ENCODE peak calls at places on chromosomes 2 and 18, in seven cellular contexts. G is SJSA1; C is CD4-positive, CD25-positive, alpha-beta regulatory T cell; J is transverse colon; R is A549; V is spleen; Z is right cardiac atrium. I is an unnamed sample.

GRCh38 chr18:22347624-22348511 is 69.8 kb downstream of the CTAGE1 start:
- DNase-seq in G (no peak), C (peak; percentile 10), J (peak; percentile 42), R (no peak), V (no peak), Z (peak; percentile 80), I (peak; percentile 49)

GRCh38 chr18:66792466-66792865 is 188.6 kb upstream of the CDH19 start:
- DNase-seq in G (no peak), C (no peak), J (no peak), R (no peak), V (no peak), Z (no peak), I (no peak)

GRCh38 chr2:33265584-33266338 is 210.7 kb upstream of the RASGRP3 start:
- DNase-seq in G (no peak), C (no peak), J (no peak), R (peak; percentile 48), V (no peak), Z (peak; percentile 50), I (no peak)

GRCh38 chr2:36967236-36967876 is 1.0 kb upstream of the STRN start:
- DNase-seq in G (no peak), C (peak; percentile 5), J (peak; percentile 52), R (no peak), V (no peak), Z (no peak), I (peak; percentile 67)

GRCh38 chr2:41597672-41598071 is 450.1 kb upstream of the PKDCC start:
- DNase-seq in G (no peak), C (no peak), J (no peak), R (no peak), V (no peak), Z (no peak), I (no peak)

GRCh38 chr2:180523629-180524340 is 456.6 kb upstream of the UBE2E3 start:
- DNase-seq in G (peak; percentile 58), C (no peak), J (no peak), R (peak; percentile 35), V (no peak), Z (no peak), I (no peak)

GRCh38 chr2:181152701-181153100 is 172.3 kb downstream of the UBE2E3 start:
- DNase-seq in G (no peak), C (no peak), J (no peak), R (no peak), V (no peak), Z (no peak), I (no peak)

GRCh38 chr18:35470440-35470839 is 27.3 kb downstream of the INO80C start:
- DNase-seq in G (no peak), C (no peak), J (no peak), R (no peak), V (no peak), Z (no peak), I (no peak)

GRCh38 chr2:112183327-112184025 is 45.3 kb downstream of the FBLN7 start:
- DNase-seq in G (no peak), C (no peak), J (no peak), R (no peak), V (no peak), Z (no peak), I (no peak)

GRCh38 chr2:39377226-39377939 is 59.7 kb downstream of the MAP4K3 start:
- DNase-seq in G (no peak), C (peak; percentile 5), J (peak; percentile 35), R (no peak), V (no peak), Z (no peak), I (peak; percentile 9)

GRCh38 chr2:191265311-191266170 is 20.3 kb downstream of the MYO1B start:
- DNase-seq in G (no peak), C (no peak), J (peak; percentile 22), R (no peak), V (no peak), Z (peak; percentile 67), I (no peak)

GRCh38 chr18:27715751-27716150 is 461.2 kb downstream of the CDH2 start:
- DNase-seq in G (no peak), C (no peak), J (no peak), R (no peak), V (no peak), Z (no peak), I (no peak)

GRCh38 chr2:106011380-106011779 is 182.7 kb downstream of the UXS1 start:
- DNase-seq in G (no peak), C (no peak), J (no peak), R (no peak), V (no peak), Z (no peak), I (no peak)

GRCh38 chr2:160375802-160376469 is 117.7 kb downstream of the RBMS1 start:
- DNase-seq in G (no peak), C (no peak), J (no peak), R (peak; percentile 35), V (no peak), Z (no peak), I (no peak)

DNA sequence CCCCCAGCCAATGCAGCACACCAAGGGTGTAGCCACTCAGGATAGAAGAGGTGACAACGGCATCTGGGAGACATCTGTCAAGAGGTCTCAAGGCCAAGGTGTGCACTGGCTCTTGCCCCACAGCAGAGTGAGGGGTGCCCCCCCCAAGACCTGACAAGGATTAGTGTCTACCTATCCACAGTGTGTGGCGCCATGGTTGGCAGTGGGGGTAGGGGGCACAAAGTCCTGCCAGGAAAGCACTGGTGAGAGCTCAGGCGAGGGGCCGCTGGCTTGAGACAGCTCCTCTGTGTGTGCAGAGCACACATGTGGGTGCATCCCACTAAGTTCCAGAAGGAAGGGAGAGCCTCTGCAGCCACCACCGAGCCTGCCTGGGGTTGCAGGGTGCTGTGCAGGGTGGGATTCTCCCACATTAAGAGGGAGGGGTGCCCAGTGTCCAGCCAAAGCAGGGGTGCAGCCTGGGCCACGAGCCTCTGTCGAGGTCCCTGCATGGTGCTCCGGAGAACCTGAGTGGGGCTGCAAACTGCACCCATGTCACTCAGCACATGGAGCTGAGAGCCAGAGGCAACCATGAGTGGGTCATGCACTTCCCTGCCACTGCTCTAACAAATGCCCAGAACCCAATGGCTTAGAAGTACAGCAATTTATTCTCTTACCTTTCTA is 311.2 kb upstream of the HDAC4 start:
- DNase-seq in G (no peak), C (no peak), J (no peak), R (no peak), V (peak; percentile 55), Z (no peak), I (no peak)
- H3K9me3 ChIP-seq in G (no peaks in the 10 kb centered on the region), C (peaks cover 18% of the 10 kb centered on the region), J (no peaks in the 10 kb centered on the region), R (peaks cover 46% of the 10 kb centered on the region), V (peaks cover 4% of the 10 kb centered on the region), Z (peaks cover 3% of the 10 kb centered on the region), I (no peaks in the 10 kb centered on the region)

GRCh38 chr2:221973502-221973901 is 325.3 kb downstream of the PAX3 start:
- DNase-seq in G (no peak), C (no peak), J (no peak), R (no peak), V (no peak), Z (no peak), I (no peak)
- H3K4me1 ChIP-seq in G (no peaks in the 10 kb centered on the region), C (no peaks in the 10 kb centered on the region), J (no peaks in the 10 kb centered on the region), R (no peaks in the 10 kb centered on the region), V (no peaks in the 10 kb centered on the region), Z (no peaks in the 10 kb centered on the region), I (no peaks in the 10 kb centered on the region)

GRCh38 chr2:226098861-226099466 is 699.5 kb downstream of the NYAP2 start:
- DNase-seq in G (no peak), C (no peak), J (no peak), R (no peak), V (no peak), Z (no peak), I (no peak)
- H3K9me3 ChIP-seq in G (no peaks in the 10 kb centered on the region), C (no peaks in the 10 kb centered on the region), J (no peaks in the 10 kb centered on the region), R (peaks cover 3% of the 10 kb centered on the region), V (no peaks in the 10 kb centered on the region), Z (no peaks in the 10 kb centered on the region), I (no peaks in the 10 kb centered on the region)

DNA sequence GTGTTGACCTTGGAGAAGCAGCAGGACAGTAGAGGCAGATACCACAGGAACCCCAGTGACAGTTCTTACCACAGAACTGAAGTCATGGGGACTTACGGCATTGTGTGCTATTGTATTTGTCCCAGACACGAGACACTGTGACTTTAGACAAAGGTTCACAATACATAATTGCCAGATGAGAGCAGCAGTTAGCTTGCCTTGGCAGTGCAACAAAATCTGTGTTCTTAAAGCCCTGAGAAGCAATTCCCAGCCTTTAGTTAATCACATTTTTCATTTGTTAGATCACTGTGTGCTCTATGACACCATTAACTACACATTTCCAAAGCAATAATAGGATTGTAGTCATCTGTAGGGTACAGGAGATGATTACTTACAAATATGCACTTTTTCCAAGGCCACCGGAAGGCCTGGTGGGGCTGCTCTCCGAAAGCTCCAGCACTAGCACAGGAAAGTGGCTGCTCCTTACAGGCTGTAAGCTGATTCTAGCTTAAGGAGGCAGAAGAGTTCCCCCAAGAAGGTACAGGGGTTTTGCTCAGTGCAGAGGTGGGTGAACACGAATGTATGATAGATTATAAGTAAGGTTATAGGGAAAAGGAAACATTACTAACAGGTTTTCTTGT is 97.5 kb upstream of the LDLRAD4 start:
- DNase-seq in G (no peak), C (no peak), J (no peak), R (no peak), V (no peak), Z (no peak), I (no peak)
- H3K4me1 ChIP-seq in G (no peaks in the 10 kb centered on the region), C (no peaks in the 10 kb centered on the region), J (no peaks in the 10 kb centered on the region), R (no peaks in the 10 kb centered on the region), V (peaks cover 5% of the 10 kb centered on the region), Z (no peaks in the 10 kb centered on the region), I (no peaks in the 10 kb centered on the region)

DNA sequence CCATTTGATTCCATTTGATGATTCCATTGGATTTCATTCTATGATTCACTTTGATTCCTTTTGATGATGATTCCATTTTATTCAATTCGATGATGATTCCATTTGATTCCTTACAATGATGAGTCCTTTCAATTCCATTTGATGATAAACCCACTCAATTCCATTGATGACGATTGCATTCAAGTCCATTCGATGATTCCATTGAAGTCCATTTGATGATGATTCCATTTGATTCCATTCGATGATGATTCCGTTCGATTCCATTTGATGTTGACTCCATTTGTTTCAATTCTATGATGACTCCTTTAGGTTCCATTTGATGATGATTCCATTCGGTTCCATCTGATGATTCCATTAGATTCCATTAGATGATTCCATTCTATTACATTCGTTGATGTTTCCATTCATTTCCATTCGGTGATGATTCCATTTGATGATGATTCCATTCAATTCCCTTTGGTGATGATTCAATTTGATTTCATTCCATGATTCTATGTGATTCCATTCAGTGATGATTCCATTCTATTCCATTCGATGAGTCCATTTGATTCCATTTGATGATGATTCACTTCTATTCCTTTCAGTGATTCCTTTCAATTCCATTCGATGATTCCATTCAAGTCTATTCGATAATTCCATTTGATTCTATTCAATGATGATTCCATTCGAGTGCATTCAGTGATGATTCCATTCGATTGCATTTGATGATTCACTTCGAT is 1106.0 kb downstream of the RPIA start:
- DNase-seq in G (no peak), C (no peak), J (no peak), R (no peak), V (no peak), Z (no peak), I (no peak)
- H3K9me3 ChIP-seq in G (peaks cover 21% of the 10 kb centered on the region), C (peaks cover 22% of the 10 kb centered on the region), J (peaks cover 5% of the 10 kb centered on the region), R (peaks cover 12% of the 10 kb centered on the region), V (peaks cover 97% of the 10 kb centered on the region), Z (no peaks in the 10 kb centered on the region), I (no peaks in the 10 kb centered on the region)

DNA sequence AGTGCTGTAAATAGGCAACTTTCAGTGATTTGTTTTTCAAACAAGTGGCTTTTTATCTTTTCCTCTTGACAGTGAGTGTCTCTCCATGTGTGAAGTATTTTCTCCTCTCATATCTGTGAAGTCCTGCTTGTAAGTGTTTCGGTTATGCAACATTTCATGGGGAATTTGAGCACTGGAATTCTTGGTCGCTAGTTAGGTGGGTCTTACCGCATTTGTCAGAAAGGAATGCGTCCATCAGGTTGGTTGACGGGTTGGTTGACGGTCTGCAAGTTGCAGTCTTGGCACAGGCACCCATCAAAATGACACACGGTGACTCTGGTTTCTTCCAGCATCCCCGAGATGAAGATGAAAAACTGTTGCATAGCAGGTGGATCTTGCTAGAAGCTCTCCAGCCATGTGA is 109.8 kb downstream of the AGAP1 start:
- DNase-seq in G (no peak), C (no peak), J (no peak), R (no peak), V (no peak), Z (no peak), I (no peak)
- H3K4me1 ChIP-seq in G (peaks cover 33% of the 10 kb centered on the region), C (no peaks in the 10 kb centered on the region), J (peaks cover 9% of the 10 kb centered on the region), R (peaks cover 4% of the 10 kb centered on the region), V (peaks cover 8% of the 10 kb centered on the region), Z (peaks cover 3% of the 10 kb centered on the region), I (no peaks in the 10 kb centered on the region)

GRCh38 chr18:13700153-13700552 is 26.2 kb downstream of the FAM210A start:
- DNase-seq in G (no peak), C (no peak), J (no peak), R (no peak), V (no peak), Z (no peak), I (no peak)
- H3K9me3 ChIP-seq in G (peaks cover 18% of the 10 kb centered on the region), C (peaks cover 44% of the 10 kb centered on the region), J (peaks cover 27% of the 10 kb centered on the region), R (peaks cover 11% of the 10 kb centered on the region), V (peaks cover 39% of the 10 kb centered on the region), Z (no peaks in the 10 kb centered on the region), I (peaks cover 2% of the 10 kb centered on the region)

I was measured in small intestine.